ENCODE peak calls at places on chromosomes 3 and 15, in seven cellular contexts. One of them, this sample, is unnamed.
A peak's percentile ranks its signal among the peaks of the same experiment; 100 is the strongest.

GRCh38 chr3:78048698-78049097 is 1008.8 kb downstream of the ROBO2 start:
- DNase-seq in choroid plexus epithelial cell: peak; percentile 11
- DNase-seq in transverse colon: no peak
- DNase-seq in lower leg skin: no peak
- DNase-seq in right atrium auricular region: no peak
- DNase-seq in A673: no peak
- DNase-seq in cardiac muscle cell: no peak
- DNase-seq in this sample: no peak

GRCh38 chr3:171315101-171315500 is 145.1 kb downstream of the TNIK start:
- DNase-seq in choroid plexus epithelial cell: no peak
- DNase-seq in transverse colon: no peak
- DNase-seq in lower leg skin: no peak
- DNase-seq in right atrium auricular region: no peak
- DNase-seq in A673: no peak
- DNase-seq in cardiac muscle cell: no peak
- DNase-seq in this sample: no peak

GRCh38 chr3:126340943-126341754 is 16.1 kb downstream of the KLF15 start:
- DNase-seq in choroid plexus epithelial cell: no peak
- DNase-seq in transverse colon: peak; percentile 0
- DNase-seq in lower leg skin: peak; percentile 83
- DNase-seq in right atrium auricular region: peak; percentile 56
- DNase-seq in A673: no peak
- DNase-seq in cardiac muscle cell: no peak
- DNase-seq in this sample: peak; percentile 70

GRCh38 chr3:126465928-126466564 is 9.6 kb downstream of the ZXDC start:
- DNase-seq in choroid plexus epithelial cell: no peak
- DNase-seq in transverse colon: peak; percentile 32
- DNase-seq in lower leg skin: peak; percentile 87
- DNase-seq in right atrium auricular region: no peak
- DNase-seq in A673: no peak
- DNase-seq in cardiac muscle cell: no peak
- DNase-seq in this sample: peak; percentile 60

GRCh38 chr3:20080956-20081554 is 40.8 kb downstream of the KAT2B start:
- DNase-seq in choroid plexus epithelial cell: peak; percentile 13
- DNase-seq in transverse colon: peak; percentile 19
- DNase-seq in lower leg skin: peak; percentile 91
- DNase-seq in right atrium auricular region: peak; percentile 70
- DNase-seq in A673: no peak
- DNase-seq in cardiac muscle cell: peak; percentile 63
- DNase-seq in this sample: no peak

GRCh38 chr3:73727854-73728253 is 103.1 kb upstream of the PDZRN3 start:
- DNase-seq in choroid plexus epithelial cell: peak; percentile 14
- DNase-seq in transverse colon: no peak
- DNase-seq in lower leg skin: no peak
- DNase-seq in right atrium auricular region: no peak
- DNase-seq in A673: no peak
- DNase-seq in cardiac muscle cell: no peak
- DNase-seq in this sample: no peak

GRCh38 chr3:198030726-198031125 is 70.7 kb downstream of the LMLN start:
- DNase-seq in choroid plexus epithelial cell: no peak
- DNase-seq in transverse colon: no peak
- DNase-seq in lower leg skin: no peak
- DNase-seq in right atrium auricular region: no peak
- DNase-seq in A673: no peak
- DNase-seq in cardiac muscle cell: no peak
- DNase-seq in this sample: no peak

GRCh38 chr3:51719413-51720025 is 12.7 kb downstream of the GRM2 start:
- DNase-seq in choroid plexus epithelial cell: no peak
- DNase-seq in transverse colon: no peak
- DNase-seq in lower leg skin: no peak
- DNase-seq in right atrium auricular region: no peak
- DNase-seq in A673: no peak
- DNase-seq in cardiac muscle cell: no peak
- DNase-seq in this sample: no peak

GRCh38 chr15:28096720-28097431 is 2.2 kb downstream of the OCA2 start:
- DNase-seq in choroid plexus epithelial cell: no peak
- DNase-seq in transverse colon: no peak
- DNase-seq in lower leg skin: peak; percentile 86
- DNase-seq in right atrium auricular region: peak; percentile 57
- DNase-seq in A673: peak; percentile 54
- DNase-seq in cardiac muscle cell: peak; percentile 60
- DNase-seq in this sample: peak; percentile 77

DNA sequence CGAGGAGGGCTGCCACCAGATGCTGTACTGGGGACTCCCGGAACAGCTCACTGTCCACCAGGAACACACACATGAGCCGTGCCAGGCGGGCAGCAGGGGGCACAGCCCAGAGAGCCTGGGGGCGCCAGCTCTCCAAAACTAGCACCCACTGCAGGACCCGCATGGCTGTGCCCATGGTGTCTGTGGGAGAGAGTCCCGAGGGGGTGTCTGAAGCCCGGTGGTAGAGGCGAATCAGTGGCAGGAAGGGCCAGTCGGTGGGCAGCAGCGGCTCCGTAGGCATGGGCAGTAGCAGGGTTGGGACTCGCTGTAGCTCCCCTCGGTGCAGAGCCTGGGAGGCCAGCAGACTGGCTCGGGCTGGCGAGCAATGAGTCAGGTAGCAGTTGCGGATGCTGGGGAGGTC is 7.0 kb upstream of the LTK start:
- DNase-seq in choroid plexus epithelial cell: no peak
- DNase-seq in transverse colon: no peak
- DNase-seq in lower leg skin: no peak
- DNase-seq in right atrium auricular region: no peak
- DNase-seq in A673: no peak
- DNase-seq in cardiac muscle cell: no peak
- DNase-seq in this sample: no peak
- H3K4me3 ChIP-seq in choroid plexus epithelial cell: no peak overlapping the region
- H3K4me3 ChIP-seq in transverse colon: no peak overlapping the region
- H3K4me3 ChIP-seq in lower leg skin: no peak overlapping the region
- H3K4me3 ChIP-seq in right atrium auricular region: no peak overlapping the region
- H3K4me3 ChIP-seq in A673: no peak overlapping the region
- H3K4me3 ChIP-seq in cardiac muscle cell: no peak overlapping the region
- H3K4me3 ChIP-seq in this sample: no peak overlapping the region

DNA sequence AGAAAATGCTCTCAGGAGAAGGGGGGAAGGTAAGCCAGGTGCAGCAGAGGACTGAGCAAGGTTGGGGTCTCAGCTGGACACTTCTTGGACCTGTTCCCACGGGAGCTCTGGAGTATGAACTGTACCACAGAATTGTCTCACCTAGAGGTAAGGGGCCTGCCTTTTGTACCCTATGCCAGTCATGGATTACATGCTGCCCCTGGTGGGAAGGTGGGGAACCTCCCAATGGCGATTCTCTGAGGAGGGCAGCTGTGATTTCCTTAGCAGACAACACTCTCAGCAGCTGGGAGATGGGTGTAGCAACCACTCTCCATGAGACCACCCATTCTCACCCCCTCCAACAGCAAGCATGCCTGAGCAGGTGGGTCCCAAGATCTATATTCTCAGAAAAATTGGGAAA is 329.4 kb upstream of the CTNNB1 start:
- DNase-seq in choroid plexus epithelial cell: no peak
- DNase-seq in transverse colon: no peak
- DNase-seq in lower leg skin: no peak
- DNase-seq in right atrium auricular region: no peak
- DNase-seq in A673: no peak
- DNase-seq in cardiac muscle cell: no peak
- DNase-seq in this sample: peak; percentile 47
- H3K4me3 ChIP-seq in choroid plexus epithelial cell: no peak overlapping the region
- H3K4me3 ChIP-seq in transverse colon: no peak overlapping the region
- H3K4me3 ChIP-seq in lower leg skin: no peak overlapping the region
- H3K4me3 ChIP-seq in right atrium auricular region: no peak overlapping the region
- H3K4me3 ChIP-seq in A673: no peak overlapping the region
- H3K4me3 ChIP-seq in cardiac muscle cell: no peak overlapping the region
- H3K4me3 ChIP-seq in this sample: no peak overlapping the region

GRCh38 chr3:179036226-179036625 is 35.4 kb downstream of the ZMAT3 start:
- DNase-seq in choroid plexus epithelial cell: peak; percentile 53
- DNase-seq in transverse colon: no peak
- DNase-seq in lower leg skin: no peak
- DNase-seq in right atrium auricular region: no peak
- DNase-seq in A673: no peak
- DNase-seq in cardiac muscle cell: no peak
- DNase-seq in this sample: no peak

GRCh38 chr3:179036626-179037300 is 34.8 kb downstream of the ZMAT3 start:
- DNase-seq in choroid plexus epithelial cell: no peak
- DNase-seq in transverse colon: no peak
- DNase-seq in lower leg skin: no peak
- DNase-seq in right atrium auricular region: no peak
- DNase-seq in A673: no peak
- DNase-seq in cardiac muscle cell: no peak
- DNase-seq in this sample: no peak

GRCh38 chr3:179035232-179035631 is 36.4 kb downstream of the ZMAT3 start:
- DNase-seq in choroid plexus epithelial cell: no peak
- DNase-seq in transverse colon: no peak
- DNase-seq in lower leg skin: no peak
- DNase-seq in right atrium auricular region: no peak
- DNase-seq in A673: no peak
- DNase-seq in cardiac muscle cell: no peak
- DNase-seq in this sample: no peak

GRCh38 chr3:179038216-179038898 is 33.3 kb downstream of the ZMAT3 start:
- DNase-seq in choroid plexus epithelial cell: no peak
- DNase-seq in transverse colon: no peak
- DNase-seq in lower leg skin: no peak
- DNase-seq in right atrium auricular region: no peak
- DNase-seq in A673: no peak
- DNase-seq in cardiac muscle cell: no peak
- DNase-seq in this sample: no peak

DNA sequence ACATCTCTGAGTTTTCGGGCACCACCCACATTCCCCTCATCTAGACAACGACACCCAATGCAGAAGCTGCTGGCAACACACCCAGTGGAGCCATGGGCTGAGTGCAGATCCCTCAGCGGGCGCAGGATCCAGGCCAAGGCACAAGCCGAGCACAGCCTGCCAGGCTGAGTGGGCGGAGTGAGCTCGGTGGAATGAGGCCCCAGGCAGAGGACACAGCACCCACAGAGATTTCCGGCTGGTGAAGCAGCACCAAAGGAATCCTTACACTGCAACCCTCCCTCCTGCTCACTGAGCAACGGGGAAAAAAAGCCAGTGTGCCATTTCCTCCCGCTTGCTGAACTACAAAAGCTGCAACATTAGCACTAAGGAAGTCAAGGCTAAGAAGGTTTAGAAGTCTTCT is 34.2 kb downstream of the ZMAT3 start:
- DNase-seq in choroid plexus epithelial cell: peak; percentile 95
- DNase-seq in transverse colon: peak; percentile 28
- DNase-seq in lower leg skin: peak; percentile 91
- DNase-seq in right atrium auricular region: no peak
- DNase-seq in A673: peak; percentile 91
- DNase-seq in cardiac muscle cell: no peak
- DNase-seq in this sample: peak; percentile 81
- H3K4me3 ChIP-seq in choroid plexus epithelial cell: no peak overlapping the region
- H3K4me3 ChIP-seq in transverse colon: no peak overlapping the region
- H3K4me3 ChIP-seq in lower leg skin: no peak overlapping the region
- H3K4me3 ChIP-seq in right atrium auricular region: no peak overlapping the region
- H3K4me3 ChIP-seq in A673: peak overlapping the region; percentile 2
- H3K4me3 ChIP-seq in cardiac muscle cell: no peak overlapping the region
- H3K4me3 ChIP-seq in this sample: peak overlapping the region; percentile 13

GRCh38 chr15:68209272-68209671 is 4.1 kb upstream of the CALML4 start:
- DNase-seq in choroid plexus epithelial cell: no peak
- DNase-seq in transverse colon: no peak
- DNase-seq in lower leg skin: peak; percentile 70
- DNase-seq in right atrium auricular region: no peak
- DNase-seq in A673: no peak
- DNase-seq in cardiac muscle cell: no peak
- DNase-seq in this sample: no peak
- H3K4me3 ChIP-seq in choroid plexus epithelial cell: no peak overlapping the region
- H3K4me3 ChIP-seq in transverse colon: no peak overlapping the region
- H3K4me3 ChIP-seq in lower leg skin: no peak overlapping the region
- H3K4me3 ChIP-seq in right atrium auricular region: no peak overlapping the region
- H3K4me3 ChIP-seq in A673: no peak overlapping the region
- H3K4me3 ChIP-seq in cardiac muscle cell: no peak overlapping the region
- H3K4me3 ChIP-seq in this sample: no peak overlapping the region

DNA sequence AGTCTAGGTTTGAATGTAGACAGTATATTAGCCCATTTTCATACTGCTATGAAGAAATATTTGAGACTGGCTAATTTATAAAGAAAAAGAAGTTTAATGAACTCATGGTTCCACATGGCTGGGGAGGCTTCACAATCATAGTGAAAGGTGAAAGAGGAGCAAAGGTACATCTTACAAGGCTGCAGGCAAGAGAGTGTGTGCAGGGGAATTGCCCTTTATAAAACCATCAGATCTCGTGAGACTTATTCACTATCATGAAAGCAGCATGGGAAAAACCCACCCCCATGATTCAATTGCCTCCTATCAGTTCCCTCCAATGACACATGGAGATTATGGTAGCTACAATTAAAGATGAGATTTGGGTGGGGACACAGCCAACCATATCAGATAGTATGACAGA is 440.1 kb upstream of the ARHGEF26 start:
- DNase-seq in choroid plexus epithelial cell: no peak
- DNase-seq in transverse colon: no peak
- DNase-seq in lower leg skin: no peak
- DNase-seq in right atrium auricular region: no peak
- DNase-seq in A673: no peak
- DNase-seq in cardiac muscle cell: no peak
- DNase-seq in this sample: no peak
- H3K4me3 ChIP-seq in choroid plexus epithelial cell: no peak overlapping the region
- H3K4me3 ChIP-seq in transverse colon: no peak overlapping the region
- H3K4me3 ChIP-seq in lower leg skin: no peak overlapping the region
- H3K4me3 ChIP-seq in right atrium auricular region: no peak overlapping the region
- H3K4me3 ChIP-seq in A673: no peak overlapping the region
- H3K4me3 ChIP-seq in cardiac muscle cell: no peak overlapping the region
- H3K4me3 ChIP-seq in this sample: no peak overlapping the region

GRCh38 chr3:112464264-112464663 is 35.0 kb downstream of the BTLA start:
- DNase-seq in choroid plexus epithelial cell: peak; percentile 47
- DNase-seq in transverse colon: no peak
- DNase-seq in lower leg skin: no peak
- DNase-seq in right atrium auricular region: no peak
- DNase-seq in A673: no peak
- DNase-seq in cardiac muscle cell: no peak
- DNase-seq in this sample: no peak
- H3K4me3 ChIP-seq in choroid plexus epithelial cell: no peak overlapping the region
- H3K4me3 ChIP-seq in transverse colon: no peak overlapping the region
- H3K4me3 ChIP-seq in lower leg skin: no peak overlapping the region
- H3K4me3 ChIP-seq in right atrium auricular region: no peak overlapping the region
- H3K4me3 ChIP-seq in A673: no peak overlapping the region
- H3K4me3 ChIP-seq in cardiac muscle cell: no peak overlapping the region
- H3K4me3 ChIP-seq in this sample: no peak overlapping the region

DNA sequence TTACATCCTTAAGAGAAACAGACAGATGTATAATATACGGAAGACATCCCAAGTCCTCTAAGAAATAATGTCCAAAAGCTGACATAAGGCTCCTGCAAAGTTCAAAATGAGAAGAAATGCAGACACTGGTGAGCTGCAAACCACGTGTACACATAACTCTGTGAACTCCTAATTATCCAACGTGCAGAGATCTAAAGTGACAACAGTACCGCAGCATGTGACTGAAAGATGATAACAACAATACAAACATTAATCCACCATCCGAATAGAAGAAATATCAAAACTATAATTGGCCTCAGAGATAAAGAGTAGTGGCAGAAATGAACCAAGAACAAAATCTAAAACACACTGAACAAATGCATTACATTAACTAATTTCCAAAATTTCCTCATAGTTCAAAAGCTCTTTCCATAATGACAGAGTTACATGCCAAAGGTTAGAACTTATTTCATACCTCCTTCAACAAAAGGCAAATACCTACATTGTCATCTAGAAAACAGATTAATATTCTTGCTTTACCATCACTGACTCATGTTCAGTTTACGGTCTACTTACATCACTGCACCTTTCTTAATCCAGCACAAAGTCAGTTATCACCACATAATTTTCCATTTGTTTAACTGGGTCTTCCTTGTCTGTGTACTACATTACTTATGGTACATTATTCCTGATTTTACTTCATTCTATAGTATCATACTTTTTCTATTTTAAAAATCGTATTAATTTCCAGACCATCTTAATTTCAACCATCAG is 2.2 kb downstream of the PDCD10 start:
- DNase-seq in choroid plexus epithelial cell: no peak
- DNase-seq in transverse colon: no peak
- DNase-seq in lower leg skin: no peak
- DNase-seq in right atrium auricular region: no peak
- DNase-seq in A673: no peak
- DNase-seq in cardiac muscle cell: no peak
- DNase-seq in this sample: no peak
- H3K4me3 ChIP-seq in choroid plexus epithelial cell: no peak overlapping the region
- H3K4me3 ChIP-seq in transverse colon: no peak overlapping the region
- H3K4me3 ChIP-seq in lower leg skin: no peak overlapping the region
- H3K4me3 ChIP-seq in right atrium auricular region: no peak overlapping the region
- H3K4me3 ChIP-seq in A673: no peak overlapping the region
- H3K4me3 ChIP-seq in cardiac muscle cell: no peak overlapping the region
- H3K4me3 ChIP-seq in this sample: no peak overlapping the region